ENCODE peak calls at places on chromosomes 12 and 14, in seven cellular contexts. One of them, this sample, is unnamed.

GRCh38 chr12:72632286-72632685 is 360.1 kb downstream of the TRHDE start:
- DNase-seq in astrocyte of the spinal cord: peak
- DNase-seq in RPMI7951: no peak
- DNase-seq in lung microvascular endothelial cell: no peak
- DNase-seq in RWPE2: no peak
- DNase-seq in psoas muscle: no peak
- DNase-seq in stromal cell of bone marrow: no peak
- DNase-seq in this sample: no peak

GRCh38 chr12:77954156-77954555 is 123.5 kb downstream of the NAV3 start:
- DNase-seq in psoas muscle: no peak
- DNase-seq in astrocyte of the spinal cord: peak
- DNase-seq in RPMI7951: no peak
- DNase-seq in stromal cell of bone marrow: no peak
- DNase-seq in lung microvascular endothelial cell: no peak
- DNase-seq in RWPE2: no peak
- DNase-seq in this sample: no peak

GRCh38 chr14:104641753-104642539 is 37.4 kb upstream of the TMEM179 start:
- DNase-seq in psoas muscle: no peak
- DNase-seq in stromal cell of bone marrow: no peak
- DNase-seq in astrocyte of the spinal cord: no peak
- DNase-seq in RPMI7951: no peak
- DNase-seq in RWPE2: no peak
- DNase-seq in lung microvascular endothelial cell: no peak
- DNase-seq in this sample: no peak

GRCh38 chr14:93897476-93897845 is 29.7 kb upstream of the FAM181A start:
- DNase-seq in lung microvascular endothelial cell: no peak
- DNase-seq in RPMI7951: no peak
- DNase-seq in RWPE2: no peak
- DNase-seq in psoas muscle: no peak
- DNase-seq in astrocyte of the spinal cord: no peak
- DNase-seq in stromal cell of bone marrow: no peak
- DNase-seq in this sample: no peak

GRCh38 chr14:102201776-102202175 is 62.1 kb downstream of the WDR20 start:
- DNase-seq in RWPE2: no peak
- DNase-seq in psoas muscle: no peak
- DNase-seq in stromal cell of bone marrow: no peak
- DNase-seq in lung microvascular endothelial cell: no peak
- DNase-seq in RPMI7951: no peak
- DNase-seq in astrocyte of the spinal cord: no peak
- DNase-seq in this sample: no peak

GRCh38 chr12:127943481-127944210 is 323.3 kb upstream of the TMEM132C start:
- DNase-seq in RPMI7951: peak
- DNase-seq in lung microvascular endothelial cell: no peak
- DNase-seq in psoas muscle: no peak
- DNase-seq in astrocyte of the spinal cord: no peak
- DNase-seq in RWPE2: no peak
- DNase-seq in stromal cell of bone marrow: no peak
- DNase-seq in this sample: no peak

GRCh38 chr12:122412851-122413433 is 9.5 kb downstream of the CLIP1 start:
- DNase-seq in RWPE2: no peak
- DNase-seq in lung microvascular endothelial cell: no peak
- DNase-seq in stromal cell of bone marrow: no peak
- DNase-seq in psoas muscle: no peak
- DNase-seq in astrocyte of the spinal cord: no peak
- DNase-seq in RPMI7951: no peak
- DNase-seq in this sample: no peak

GRCh38 chr12:94638521-94638920 is 11.8 kb downstream of the TMCC3 start:
- DNase-seq in RWPE2: no peak
- DNase-seq in stromal cell of bone marrow: no peak
- DNase-seq in psoas muscle: no peak
- DNase-seq in astrocyte of the spinal cord: no peak
- DNase-seq in RPMI7951: no peak
- DNase-seq in lung microvascular endothelial cell: no peak
- DNase-seq in this sample: no peak

GRCh38 chr12:98793121-98793520 is 148.0 kb downstream of the APAF1 start:
- DNase-seq in astrocyte of the spinal cord: peak
- DNase-seq in lung microvascular endothelial cell: no peak
- DNase-seq in RWPE2: no peak
- DNase-seq in psoas muscle: no peak
- DNase-seq in RPMI7951: no peak
- DNase-seq in stromal cell of bone marrow: no peak
- DNase-seq in this sample: no peak

GRCh38 chr14:99157676-99158075 is 114.3 kb downstream of the BCL11B start:
- DNase-seq in psoas muscle: no peak
- DNase-seq in stromal cell of bone marrow: no peak
- DNase-seq in astrocyte of the spinal cord: no peak
- DNase-seq in RPMI7951: no peak
- DNase-seq in lung microvascular endothelial cell: no peak
- DNase-seq in RWPE2: no peak
- DNase-seq in this sample: no peak

GRCh38 chr12:28936221-28936620 is 212.9 kb upstream of the FAR2 start:
- DNase-seq in stromal cell of bone marrow: no peak
- DNase-seq in psoas muscle: no peak
- DNase-seq in RWPE2: no peak
- DNase-seq in lung microvascular endothelial cell: no peak
- DNase-seq in astrocyte of the spinal cord: no peak
- DNase-seq in RPMI7951: no peak
- DNase-seq in this sample: no peak

GRCh38 chr12:104399750-104400612 is 56.8 kb upstream of the CHST11 start:
- DNase-seq in astrocyte of the spinal cord: no peak
- DNase-seq in stromal cell of bone marrow: no peak
- DNase-seq in psoas muscle: no peak
- DNase-seq in RPMI7951: no peak
- DNase-seq in RWPE2: no peak
- DNase-seq in lung microvascular endothelial cell: no peak
- DNase-seq in this sample: no peak

GRCh38 chr12:108305520-108305919 is 33.6 kb downstream of the CMKLR1 start:
- DNase-seq in stromal cell of bone marrow: peak
- DNase-seq in RPMI7951: peak
- DNase-seq in psoas muscle: peak
- DNase-seq in astrocyte of the spinal cord: peak
- DNase-seq in lung microvascular endothelial cell: peak
- DNase-seq in RWPE2: no peak
- DNase-seq in this sample: peak

GRCh38 chr14:73491977-73492552 is 1.3 kb downstream of the RIOX1 start:
- DNase-seq in RPMI7951: no peak
- DNase-seq in RWPE2: no peak
- DNase-seq in lung microvascular endothelial cell: no peak
- DNase-seq in stromal cell of bone marrow: no peak
- DNase-seq in astrocyte of the spinal cord: no peak
- DNase-seq in psoas muscle: no peak
- DNase-seq in this sample: no peak

GRCh38 chr12:68854554-68854953 is 46.6 kb downstream of the MDM2 start:
- DNase-seq in RWPE2: no peak
- DNase-seq in psoas muscle: no peak
- DNase-seq in lung microvascular endothelial cell: no peak
- DNase-seq in astrocyte of the spinal cord: no peak
- DNase-seq in stromal cell of bone marrow: no peak
- DNase-seq in RPMI7951: no peak
- DNase-seq in this sample: no peak

GRCh38 chr12:91189526-91189925 is 6.9 kb upstream of the DCN start:
- DNase-seq in RPMI7951: peak
- DNase-seq in RWPE2: no peak
- DNase-seq in psoas muscle: no peak
- DNase-seq in astrocyte of the spinal cord: peak
- DNase-seq in lung microvascular endothelial cell: no peak
- DNase-seq in stromal cell of bone marrow: peak
- DNase-seq in this sample: peak

GRCh38 chr14:80364274-80364673 is 153.0 kb upstream of the DIO2 start:
- DNase-seq in RPMI7951: peak
- DNase-seq in RWPE2: no peak
- DNase-seq in lung microvascular endothelial cell: peak
- DNase-seq in astrocyte of the spinal cord: peak
- DNase-seq in stromal cell of bone marrow: peak
- DNase-seq in psoas muscle: no peak
- DNase-seq in this sample: no peak

GRCh38 chr12:25071366-25071765 is 122.5 kb upstream of the BCAT1 start:
- DNase-seq in RPMI7951: no peak
- DNase-seq in lung microvascular endothelial cell: peak
- DNase-seq in psoas muscle: no peak
- DNase-seq in RWPE2: no peak
- DNase-seq in stromal cell of bone marrow: no peak
- DNase-seq in astrocyte of the spinal cord: no peak
- DNase-seq in this sample: no peak

GRCh38 chr12:121214171-121214777 is 4.3 kb downstream of the P2RX4 start:
- DNase-seq in RPMI7951: peak
- DNase-seq in psoas muscle: no peak
- DNase-seq in astrocyte of the spinal cord: no peak
- DNase-seq in RWPE2: no peak
- DNase-seq in stromal cell of bone marrow: peak
- DNase-seq in lung microvascular endothelial cell: peak
- DNase-seq in this sample: no peak

GRCh38 chr12:19654630-19655384 is 215.5 kb downstream of the AEBP2 start:
- DNase-seq in lung microvascular endothelial cell: no peak
- DNase-seq in psoas muscle: no peak
- DNase-seq in astrocyte of the spinal cord: peak
- DNase-seq in RWPE2: no peak
- DNase-seq in RPMI7951: no peak
- DNase-seq in stromal cell of bone marrow: peak
- DNase-seq in this sample: peak

This sample was measured in AG09319.